ENCODE peak calls at places on chromosomes 5 and 9, in nine cellular contexts. G is WTC11, S is nephron progenitor cell, R is uterus, D is PC-9, H is lower lobe of right lung, V is H9, L is tibial nerve, W is upper lobe of right lung. P is an unnamed sample.

GRCh38 chr9:133604214-133604613 is 5.0 kb downstream of the FAM163B start:
- DNase-seq in G (no peak), S (no peak), R (no peak), D (no peak), H (peak; percentile 32), V (no peak), L (no peak), W (no peak), P (no peak)

GRCh38 chr5:40401281-40401680 is 278.4 kb upstream of the PTGER4 start:
- DNase-seq in G (no peak), S (no peak), R (no peak), D (no peak), H (no peak), V (no peak), L (no peak), W (no peak), P (peak; percentile 52)

GRCh38 chr5:150154618-150155134 is 969 bp downstream of the PDGFRB start:
- DNase-seq in G (no peak), S (no peak), R (no peak), D (peak; percentile 6), H (no peak), V (no peak), L (no peak), W (no peak), P (no peak)

GRCh38 chr9:77847626-77848025 is 184.0 kb downstream of the GNAQ start:
- DNase-seq in G (no peak), S (no peak), R (no peak), D (no peak), H (no peak), V (no peak), L (no peak), W (no peak), P (no peak)

GRCh38 chr9:113564804-113565237 is 101.3 kb downstream of the RGS3 start:
- DNase-seq in G (peak; percentile 64), S (peak; percentile 58), R (no peak), D (peak; percentile 46), H (peak; percentile 74), V (peak; percentile 76), L (no peak), W (peak; percentile 86), P (peak; percentile 82)

GRCh38 chr9:8486095-8486494 is 686.5 kb upstream of the DMAC1 start:
- DNase-seq in G (peak; percentile 56), S (peak; percentile 21), R (no peak), D (no peak), H (no peak), V (peak; percentile 62), L (peak; percentile 15), W (no peak), P (peak; percentile 1)

GRCh38 chr5:171445910-171446516 is 26.6 kb downstream of the FGF18 start:
- DNase-seq in G (no peak), S (no peak), R (peak; percentile 58), D (no peak), H (no peak), V (no peak), L (no peak), W (no peak), P (peak; percentile 23)

GRCh38 chr5:149429839-149430721 is 51.0 kb upstream of the IL17B start:
- DNase-seq in G (peak; percentile 60), S (no peak), R (peak; percentile 82), D (no peak), H (peak; percentile 73), V (peak; percentile 75), L (no peak), W (peak; percentile 77), P (no peak)

GRCh38 chr9:124969401-124969800 is 28.5 kb upstream of the GOLGA1 start:
- DNase-seq in G (no peak), S (no peak), R (no peak), D (no peak), H (no peak), V (no peak), L (no peak), W (no peak), P (no peak)

GRCh38 chr5:101942321-101942882 is 353.7 kb downstream of the SLCO4C1 start:
- DNase-seq in G (peak; percentile 16), S (peak; percentile 25), R (no peak), D (no peak), H (no peak), V (peak; percentile 45), L (no peak), W (no peak), P (no peak)

GRCh38 chr5:132459983-132460834 is 30.4 kb downstream of the IRF1 start:
- DNase-seq in G (no peak), S (no peak), R (no peak), D (no peak), H (peak; percentile 76), V (no peak), L (no peak), W (no peak), P (no peak)

GRCh38 chr9:98869866-98870265 is 62.4 kb downstream of the GALNT12 start:
- DNase-seq in G (no peak), S (no peak), R (no peak), D (no peak), H (no peak), V (no peak), L (no peak), W (no peak), P (no peak)

GRCh38 chr5:114055810-114056476 is 305.9 kb upstream of the KCNN2 start:
- DNase-seq in G (peak; percentile 60), S (peak; percentile 43), R (peak; percentile 18), D (no peak), H (peak; percentile 45), V (peak; percentile 54), L (no peak), W (no peak), P (no peak)

GRCh38 chr9:72494051-72494450 is 27.4 kb upstream of the TMC1 start:
- DNase-seq in G (no peak), S (no peak), R (no peak), D (no peak), H (no peak), V (no peak), L (no peak), W (no peak), P (no peak)

GRCh38 chr5:7827602-7828001 is 23.3 kb downstream of the CFAP90 start:
- DNase-seq in G (no peak), S (no peak), R (peak; percentile 37), D (no peak), H (no peak), V (no peak), L (no peak), W (no peak), P (peak; percentile 38)
- TF ChIP-seq CTCF in G (no peak), S (no peak), R (peak; percentile 29), D (peak; percentile 50), H (no peak), V (no peak), L (no peak), W (no peak), P (peak; percentile 15)

DNA sequence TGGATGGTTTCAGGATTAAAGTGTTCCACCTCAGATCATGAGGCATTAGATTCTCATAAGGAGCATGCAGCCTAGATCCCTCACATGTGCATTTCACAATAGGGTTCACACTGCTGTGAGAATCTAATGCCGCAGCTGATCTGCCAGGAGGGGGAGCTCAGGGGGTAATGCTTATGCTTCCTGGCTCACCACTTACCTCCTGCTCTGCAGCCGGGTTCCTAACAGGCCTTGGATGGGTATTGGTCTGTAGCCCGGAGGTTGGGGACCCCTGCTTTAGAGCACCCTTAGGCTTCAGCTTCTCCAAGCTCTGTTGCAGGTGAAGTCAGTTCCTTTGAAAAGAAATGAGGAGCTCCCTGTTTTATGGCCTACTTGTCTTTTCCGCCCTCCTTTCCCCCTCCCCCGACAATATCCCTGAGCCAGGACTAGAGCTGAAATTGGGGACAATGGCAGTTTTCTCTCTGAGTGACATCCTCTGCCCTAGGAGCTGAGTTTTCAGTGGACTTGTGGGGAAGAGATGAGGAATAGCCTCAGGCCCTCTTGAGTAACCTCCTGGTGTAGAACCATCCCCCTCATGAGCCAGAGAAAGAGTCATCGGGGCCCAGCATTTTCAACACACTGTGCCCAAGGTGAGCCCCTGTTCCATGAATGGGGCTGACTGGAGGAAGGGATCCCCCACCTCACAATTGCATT is 16.2 kb upstream of the MAT2B start:
- DNase-seq in G (peak; percentile 60), S (no peak), R (no peak), D (no peak), H (no peak), V (peak; percentile 64), L (no peak), W (no peak), P (peak; percentile 68)
- TF ChIP-seq CTCF in G (peak; percentile 8), S (no peak), R (no peak), D (no peak), H (peak; percentile 12), V (peak; percentile 57), L (no peak), W (no peak), P (peak; percentile 45)

GRCh38 chr9:79471577-79472543 is 99.9 kb upstream of the TLE4 start:
- DNase-seq in G (peak; percentile 13), S (no peak), R (peak; percentile 42), D (no peak), H (peak; percentile 51), V (no peak), L (peak; percentile 75), W (no peak), P (peak; percentile 90)
- TF ChIP-seq CTCF in G (no peak), S (no peak), R (peak; percentile 15), D (no peak), H (peak; percentile 43), V (peak; percentile 43), L (peak; percentile 36), W (peak; percentile 41), P (peak; percentile 31)

GRCh38 chr5:89125372-89125771 is 242.4 kb upstream of the MEF2C start:
- DNase-seq in G (no peak), S (no peak), R (no peak), D (no peak), H (no peak), V (no peak), L (no peak), W (no peak), P (no peak)

GRCh38 chr5:89133975-89134374 is 251.0 kb upstream of the MEF2C start:
- DNase-seq in G (no peak), S (no peak), R (no peak), D (no peak), H (no peak), V (no peak), L (no peak), W (no peak), P (no peak)

GRCh38 chr5:89128097-89128496 is 245.1 kb upstream of the MEF2C start:
- DNase-seq in G (no peak), S (no peak), R (no peak), D (no peak), H (no peak), V (no peak), L (no peak), W (no peak), P (peak; percentile 41)

GRCh38 chr5:89133129-89133528 is 250.1 kb upstream of the MEF2C start:
- DNase-seq in G (no peak), S (no peak), R (no peak), D (no peak), H (no peak), V (no peak), L (no peak), W (no peak), P (no peak)

DNA sequence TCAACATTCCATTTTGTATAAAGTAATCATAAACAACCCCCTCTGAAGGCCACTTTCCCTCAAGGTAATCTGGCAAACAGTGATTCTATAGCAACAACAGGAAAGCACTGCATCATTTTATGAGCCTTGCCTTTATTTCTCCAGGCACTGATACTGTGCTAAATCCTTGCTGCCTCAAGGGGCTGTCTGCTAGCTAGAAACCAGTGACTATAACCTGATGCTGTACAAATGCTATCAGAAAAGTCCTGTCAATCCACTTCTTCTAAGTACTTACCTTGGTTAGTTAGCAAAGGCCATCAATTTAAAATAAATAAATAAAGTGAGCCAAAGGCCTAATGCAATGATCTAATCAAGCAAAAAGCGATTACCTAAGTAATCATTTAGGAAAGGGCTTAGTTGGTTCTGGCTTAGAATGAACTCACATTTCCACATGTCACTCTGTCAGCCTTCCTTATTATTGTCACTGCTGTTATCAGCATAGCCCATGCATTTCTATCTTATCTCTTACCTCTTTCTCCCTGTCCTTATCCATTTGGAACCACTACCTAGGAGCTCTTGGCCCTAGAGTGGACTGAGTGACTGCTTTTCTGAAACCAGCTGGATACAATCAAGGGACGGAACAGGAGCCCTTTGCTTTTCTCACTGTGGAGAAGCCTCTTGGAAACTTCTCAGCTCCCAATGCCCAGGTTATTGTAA is 246.1 kb upstream of the MEF2C start:
- DNase-seq in G (no peak), S (no peak), R (no peak), D (no peak), H (no peak), V (no peak), L (no peak), W (no peak), P (no peak)
- TF ChIP-seq CTCF in G (no peak), S (no peak), R (no peak), D (no peak), H (no peak), V (no peak), L (no peak), W (no peak), P (no peak)

P was measured in foreskin fibroblast.